ENCODE peak calls at places on chromosomes 11 and 22, in four cellular contexts. One of them, this sample, is unnamed.

GRCh38 chr11:114348200-114349191 is 51.8 kb downstream of the C11orf71 start:
- DNase-seq in HepG2: peak
- DNase-seq in WTC11: peak
- DNase-seq in GM12878: no peak
- DNase-seq in this sample: peak

GRCh38 chr11:7603031-7603781 is 70.1 kb downstream of the CYB5R2 start:
- DNase-seq in GM12878: no peak
- DNase-seq in WTC11: no peak
- DNase-seq in HepG2: no peak
- DNase-seq in this sample: no peak

GRCh38 chr22:45306139-45306538 is 3.6 kb upstream of the FAM118A start:
- DNase-seq in GM12878: no peak
- DNase-seq in WTC11: no peak
- DNase-seq in HepG2: no peak
- DNase-seq in this sample: no peak

GRCh38 chr11:125454047-125454446 is 42.0 kb downstream of the FEZ1 start:
- DNase-seq in WTC11: no peak
- DNase-seq in HepG2: no peak
- DNase-seq in GM12878: no peak
- DNase-seq in this sample: no peak

GRCh38 chr11:86575927-86576326 is 96.5 kb downstream of the ME3 start:
- DNase-seq in HepG2: no peak
- DNase-seq in GM12878: no peak
- DNase-seq in WTC11: no peak
- DNase-seq in this sample: no peak

GRCh38 chr11:64885367-64886286 is 7.2 kb upstream of the EHD1 start:
- DNase-seq in HepG2: peak
- DNase-seq in GM12878: no peak
- DNase-seq in WTC11: no peak
- DNase-seq in this sample: peak

GRCh38 chr22:41576877-41577276 is 12.8 kb downstream of the PMM1 start:
- DNase-seq in HepG2: peak
- DNase-seq in GM12878: no peak
- DNase-seq in WTC11: peak
- DNase-seq in this sample: peak

GRCh38 chr11:76030286-76030685 is 176.0 kb downstream of the WNT11 start:
- DNase-seq in HepG2: peak
- DNase-seq in GM12878: no peak
- DNase-seq in WTC11: no peak
- DNase-seq in this sample: no peak

GRCh38 chr11:116424615-116425261 is 348.0 kb downstream of the BUD13 start:
- DNase-seq in HepG2: peak
- DNase-seq in WTC11: no peak
- DNase-seq in GM12878: no peak
- DNase-seq in this sample: no peak

GRCh38 chr11:10032991-10033390 is 261.0 kb downstream of the SBF2 start:
- DNase-seq in HepG2: no peak
- DNase-seq in GM12878: no peak
- DNase-seq in WTC11: no peak
- DNase-seq in this sample: no peak

GRCh38 chr11:88266919-88267318 is 70.6 kb downstream of the CTSC start:
- DNase-seq in WTC11: no peak
- DNase-seq in HepG2: no peak
- DNase-seq in GM12878: no peak
- DNase-seq in this sample: no peak

GRCh38 chr11:14249121-14249963 is 109.6 kb downstream of the RRAS2 start:
- DNase-seq in GM12878: no peak
- DNase-seq in HepG2: peak
- DNase-seq in WTC11: peak
- DNase-seq in this sample: peak

GRCh38 chr11:77127969-77128691 is at the start of gene MYO7A:
- DNase-seq in HepG2: peak
- DNase-seq in WTC11: peak
- DNase-seq in GM12878: no peak
- DNase-seq in this sample: peak

GRCh38 chr22:44382461-44383038 is 69.8 kb upstream of the SHISAL1 start:
- DNase-seq in GM12878: no peak
- DNase-seq in HepG2: peak
- DNase-seq in WTC11: no peak
- DNase-seq in this sample: no peak

GRCh38 chr22:35697142-35697541 is 20.5 kb upstream of the APOL5 start:
- DNase-seq in GM12878: no peak
- DNase-seq in HepG2: no peak
- DNase-seq in WTC11: no peak
- DNase-seq in this sample: no peak

GRCh38 chr11:75468534-75469340 is 35.7 kb upstream of the KLHL35 start:
- DNase-seq in GM12878: no peak
- DNase-seq in WTC11: no peak
- DNase-seq in HepG2: no peak
- DNase-seq in this sample: peak

GRCh38 chr22:49826603-49827306 is 918 bp downstream of the BRD1 start:
- DNase-seq in HepG2: no peak
- DNase-seq in GM12878: no peak
- DNase-seq in WTC11: no peak
- DNase-seq in this sample: no peak

GRCh38 chr11:81237139-81237538 is 1496.5 kb downstream of the FAM181B start:
- DNase-seq in GM12878: no peak
- DNase-seq in WTC11: no peak
- DNase-seq in HepG2: peak
- DNase-seq in this sample: no peak

GRCh38 chr11:126034880-126035279 is 27.8 kb downstream of the CDON start:
- DNase-seq in HepG2: no peak
- DNase-seq in GM12878: no peak
- DNase-seq in WTC11: no peak
- DNase-seq in this sample: no peak

GRCh38 chr11:46961041-46961440 is 24.5 kb downstream of the CSTPP1 start:
- DNase-seq in HepG2: no peak
- DNase-seq in GM12878: no peak
- DNase-seq in WTC11: no peak
- DNase-seq in this sample: no peak

GRCh38 chr11:116580828-116581227 is 192.0 kb downstream of the BUD13 start:
- DNase-seq in HepG2: no peak
- DNase-seq in GM12878: no peak
- DNase-seq in WTC11: peak
- DNase-seq in this sample: no peak

GRCh38 chr22:27247691-27248434 is 553.7 kb downstream of the MN1 start:
- DNase-seq in HepG2: no peak
- DNase-seq in GM12878: no peak
- DNase-seq in WTC11: no peak
- DNase-seq in this sample: no peak

GRCh38 chr11:44613081-44613628 is 47.7 kb downstream of the CD82 start:
- DNase-seq in WTC11: no peak
- DNase-seq in HepG2: no peak
- DNase-seq in GM12878: no peak
- DNase-seq in this sample: no peak

GRCh38 chr11:112795142-112795815 is 165.9 kb upstream of the NCAM1 start:
- DNase-seq in GM12878: no peak
- DNase-seq in WTC11: peak
- DNase-seq in HepG2: peak
- DNase-seq in this sample: peak

GRCh38 chr11:67304511-67305113 is 1.3 kb downstream of the SSH3 start:
- DNase-seq in GM12878: no peak
- DNase-seq in WTC11: peak
- DNase-seq in HepG2: no peak
- DNase-seq in this sample: no peak

GRCh38 chr11:124669193-124669592 is 4.3 kb downstream of the SIAE start:
- DNase-seq in HepG2: peak
- DNase-seq in GM12878: no peak
- DNase-seq in WTC11: peak
- DNase-seq in this sample: peak

GRCh38 chr11:76120513-76121081 is 85.7 kb downstream of the WNT11 start:
- DNase-seq in HepG2: no peak
- DNase-seq in GM12878: no peak
- DNase-seq in WTC11: no peak
- DNase-seq in this sample: no peak

GRCh38 chr11:58027341-58027740 is 3.4 kb upstream of the OR6Q1 start:
- DNase-seq in GM12878: no peak
- DNase-seq in WTC11: no peak
- DNase-seq in HepG2: no peak
- DNase-seq in this sample: no peak

GRCh38 chr11:58024601-58025091 is 965 bp downstream of the OR9Q1 start:
- DNase-seq in WTC11: no peak
- DNase-seq in GM12878: no peak
- DNase-seq in HepG2: no peak
- DNase-seq in this sample: no peak

GRCh38 chr11:58030653-58031052 is at the start of gene OR6Q1:
- DNase-seq in HepG2: no peak
- DNase-seq in WTC11: no peak
- DNase-seq in GM12878: no peak
- DNase-seq in this sample: no peak

GRCh38 chr11:58023435-58023931 is at the start of gene OR9Q1:
- DNase-seq in WTC11: no peak
- DNase-seq in HepG2: no peak
- DNase-seq in GM12878: no peak
- DNase-seq in this sample: no peak

DNA sequence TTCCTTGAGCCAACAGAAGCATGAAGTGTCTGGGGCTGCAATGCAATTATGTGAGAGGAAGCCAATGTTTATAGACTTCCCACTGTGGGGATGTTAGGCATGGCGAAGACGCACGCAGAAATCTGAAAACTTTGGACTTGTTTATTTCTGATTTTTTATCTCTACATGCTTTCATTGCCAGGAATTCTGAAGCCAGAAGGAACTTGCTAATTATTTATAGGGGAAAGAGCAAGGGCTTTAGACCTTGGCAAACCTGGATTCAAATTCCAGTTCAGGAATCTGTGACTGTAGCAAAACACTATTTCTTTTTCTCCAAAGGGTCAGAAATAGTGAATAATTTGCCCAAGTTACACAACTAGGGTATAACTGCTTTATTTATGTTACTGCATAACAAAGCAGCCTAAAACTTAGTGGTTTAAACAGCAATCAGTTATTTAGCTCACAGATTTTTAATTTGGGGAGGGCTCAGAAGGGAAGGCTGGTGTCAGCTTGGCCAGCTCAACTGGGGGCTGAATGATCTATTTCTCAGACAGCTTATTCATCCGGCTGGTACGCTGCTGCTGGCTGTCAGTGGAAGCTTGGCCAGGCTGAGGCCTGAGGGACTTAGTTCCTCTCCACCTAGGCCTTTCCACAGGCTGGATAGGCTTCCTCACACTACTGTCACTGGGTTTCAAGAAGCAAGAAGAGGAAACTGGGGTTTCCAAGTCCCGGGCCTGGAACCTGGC is 1.9 kb upstream of the OR6Q1 start:
- DNase-seq in GM12878: no peak
- DNase-seq in HepG2: no peak
- DNase-seq in WTC11: no peak
- DNase-seq in this sample: no peak
- TF ChIP-seq CREM in GM12878: no peak
- TF ChIP-seq CREM in HepG2: no peak
- TF ChIP-seq CREM in WTC11: no peak
- TF ChIP-seq CREM in this sample: no peak

GRCh38 chr11:2166091-2166851 is 5.3 kb upstream of the INS start:
- DNase-seq in GM12878: no peak
- DNase-seq in WTC11: peak
- DNase-seq in HepG2: no peak
- DNase-seq in this sample: peak
- TF ChIP-seq CREM in GM12878: no peak
- TF ChIP-seq CREM in WTC11: no peak
- TF ChIP-seq CREM in HepG2: no peak
- TF ChIP-seq CREM in this sample: no peak

GRCh38 chr11:20336056-20336455 is 27.5 kb upstream of the HTATIP2 start:
- DNase-seq in GM12878: no peak
- DNase-seq in WTC11: no peak
- DNase-seq in HepG2: no peak
- DNase-seq in this sample: no peak

GRCh38 chr11:20342347-20343279 is 20.9 kb upstream of the HTATIP2 start:
- DNase-seq in GM12878: no peak
- DNase-seq in HepG2: peak
- DNase-seq in WTC11: peak
- DNase-seq in this sample: peak

DNA sequence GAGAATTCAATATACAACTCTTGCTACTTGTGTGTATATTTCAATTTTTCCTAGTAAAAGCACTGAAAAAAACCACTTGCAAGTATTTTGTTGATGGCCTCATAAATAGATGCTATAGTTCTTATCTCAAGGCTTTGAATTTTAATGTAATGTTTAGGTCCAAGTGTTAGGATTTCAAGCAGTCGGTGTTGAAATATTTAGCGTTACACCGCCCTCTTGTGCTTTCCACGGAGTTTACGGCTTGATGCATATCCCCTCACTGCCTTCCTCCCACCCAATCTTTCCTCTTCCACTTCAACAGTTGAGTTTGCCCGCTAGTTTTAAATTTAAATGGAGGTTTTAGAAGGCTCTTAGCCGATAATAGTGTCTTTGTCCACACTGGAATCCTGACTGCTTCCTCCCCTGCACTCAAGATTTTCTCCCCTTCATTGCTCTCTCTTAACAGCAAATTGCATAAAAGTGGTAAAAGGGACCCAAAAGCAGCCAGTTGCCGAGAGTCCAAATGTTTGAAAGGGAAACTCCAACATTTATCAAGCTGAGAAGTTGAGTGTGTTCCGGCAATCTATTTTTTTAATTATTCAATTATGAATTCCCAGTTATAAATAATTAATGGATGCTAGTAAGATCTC is 25.9 kb upstream of the HTATIP2 start:
- DNase-seq in HepG2: peak
- DNase-seq in GM12878: no peak
- DNase-seq in WTC11: peak
- DNase-seq in this sample: peak
- TF ChIP-seq CREM in HepG2: no peak
- TF ChIP-seq CREM in GM12878: no peak
- TF ChIP-seq CREM in WTC11: no peak
- TF ChIP-seq CREM in this sample: no peak

GRCh38 chr22:24518228-24518627 is 23.1 kb downstream of the UPB1 start:
- DNase-seq in GM12878: no peak
- DNase-seq in WTC11: no peak
- DNase-seq in HepG2: no peak
- DNase-seq in this sample: no peak

GRCh38 chr22:24525416-24526037 is 29.4 kb downstream of the GUCD1 start:
- DNase-seq in WTC11: peak
- DNase-seq in GM12878: peak
- DNase-seq in HepG2: peak
- DNase-seq in this sample: peak

GRCh38 chr22:24523873-24524272 is 28.7 kb downstream of the UPB1 start:
- DNase-seq in GM12878: no peak
- DNase-seq in HepG2: no peak
- DNase-seq in WTC11: no peak
- DNase-seq in this sample: no peak

GRCh38 chr22:24518774-24519485 is 23.8 kb downstream of the UPB1 start:
- DNase-seq in HepG2: no peak
- DNase-seq in GM12878: no peak
- DNase-seq in WTC11: no peak
- DNase-seq in this sample: no peak

DNA sequence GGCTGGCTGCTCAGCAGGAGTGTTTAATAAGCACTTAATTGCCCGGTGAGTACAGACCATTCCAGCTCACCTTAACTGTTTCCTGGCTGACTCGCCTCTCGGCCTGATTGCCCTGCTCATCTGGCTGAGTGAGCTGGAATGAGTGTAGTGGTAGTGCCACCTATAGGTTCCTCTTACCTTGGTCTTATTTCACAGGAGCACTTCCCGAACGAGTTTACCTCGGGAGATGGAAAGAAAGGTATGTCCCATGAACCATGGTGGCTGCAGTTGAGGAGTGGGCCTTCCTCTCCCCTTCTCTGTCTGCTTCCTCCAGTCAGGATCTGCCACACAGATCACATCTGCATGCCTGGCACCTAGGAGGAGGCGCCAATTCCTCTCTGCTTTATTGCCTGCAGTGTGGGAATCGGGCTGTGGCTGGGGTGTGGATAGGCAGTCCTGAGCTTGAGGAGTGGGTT is 26.7 kb downstream of the UPB1 start:
- DNase-seq in GM12878: no peak
- DNase-seq in WTC11: peak
- DNase-seq in HepG2: peak
- DNase-seq in this sample: peak
- TF ChIP-seq CREM in GM12878: no peak
- TF ChIP-seq CREM in WTC11: no peak
- TF ChIP-seq CREM in HepG2: no peak
- TF ChIP-seq CREM in this sample: no peak